ENCODE peak calls at places on chromosomes 7 and 10, in five cellular contexts. B, X, Y, N and Z are unnamed samples.

GRCh38 chr10:132011027-132011426 is 29.3 kb upstream of the BNIP3 start:
- DNase-seq in B (no peak), X (no peak), Y (no peak), N (no peak), Z (no peak)

GRCh38 chr7:13898957-13899670 is 90.4 kb downstream of the ETV1 start:
- DNase-seq in B (no peak), X (no peak), Y (no peak), N (no peak), Z (no peak)

GRCh38 chr10:13816195-13816926 is 229.6 kb downstream of the PRPF18 start:
- DNase-seq in B (no peak), X (no peak), Y (peak), N (peak), Z (no peak)

GRCh38 chr10:30313579-30314376 is 35.3 kb downstream of the MTPAP start:
- DNase-seq in B (no peak), X (no peak), Y (no peak), N (no peak), Z (no peak)

GRCh38 chr10:75616874-75617478 is 185.6 kb downstream of the LRMDA start:
- DNase-seq in B (no peak), X (no peak), Y (peak), N (no peak), Z (no peak)

GRCh38 chr10:118662228-118663035 is 67.0 kb upstream of the PRLHR start:
- DNase-seq in B (no peak), X (no peak), Y (no peak), N (no peak), Z (no peak)

GRCh38 chr10:23200997-23201652 is 9.0 kb downstream of the PTF1A start:
- DNase-seq in B (peak), X (no peak), Y (no peak), N (no peak), Z (no peak)

GRCh38 chr10:130553846-130554245 is 417.7 kb downstream of the GLRX3 start:
- DNase-seq in B (no peak), X (no peak), Y (no peak), N (no peak), Z (no peak)

GRCh38 chr10:132574783-132575319 is 37.3 kb downstream of the INPP5A start:
- DNase-seq in B (no peak), X (no peak), Y (no peak), N (no peak), Z (no peak)

GRCh38 chr10:116722736-116723427 is 19.5 kb downstream of the HSPA12A start:
- DNase-seq in B (no peak), X (peak), Y (no peak), N (no peak), Z (no peak)

GRCh38 chr10:79063071-79063491 is 5.7 kb upstream of the ZMIZ1 start:
- DNase-seq in B (no peak), X (peak), Y (peak), N (no peak), Z (no peak)

GRCh38 chr10:17214486-17214885 is 13.0 kb upstream of the TRDMT1 start:
- DNase-seq in B (no peak), X (no peak), Y (no peak), N (no peak), Z (no peak)

GRCh38 chr7:29243777-29244655 is 49.4 kb downstream of the CHN2 start:
- DNase-seq in B (no peak), X (no peak), Y (no peak), N (no peak), Z (peak)

GRCh38 chr10:113073549-113074189 is 123.6 kb downstream of the TCF7L2 start:
- DNase-seq in B (no peak), X (peak), Y (no peak), N (no peak), Z (no peak)

GRCh38 chr10:68600041-68600778 is 40.1 kb downstream of the TET1 start:
- DNase-seq in B (no peak), X (peak), Y (peak), N (peak), Z (peak)

GRCh38 chr10:68598978-68599753 is 39.0 kb downstream of the TET1 start:
- DNase-seq in B (no peak), X (peak), Y (no peak), N (peak), Z (no peak)

GRCh38 chr10:68601490-68602265 is 41.5 kb downstream of the TET1 start:
- DNase-seq in B (no peak), X (no peak), Y (no peak), N (no peak), Z (no peak)

GRCh38 chr10:68597407-68597806 is 37.3 kb downstream of the TET1 start:
- DNase-seq in B (no peak), X (no peak), Y (no peak), N (no peak), Z (no peak)

GRCh38 chr10:68599754-68600040 is 39.6 kb downstream of the TET1 start:
- DNase-seq in B (no peak), X (no peak), Y (no peak), N (no peak), Z (no peak)
- H3K27ac ChIP-seq in B (peak), X (peak), Y (peak), N (peak), Z (no peak)

GRCh38 chr10:6473901-6474370 is 106.1 kb downstream of the PRKCQ start:
- DNase-seq in B (no peak), X (no peak), Y (no peak), N (no peak), Z (no peak)
- H3K27ac ChIP-seq in B (no peak), X (no peak), Y (no peak), N (no peak), Z (peak)

GRCh38 chr7:2211259-2211575 is 21.5 kb downstream of the MAD1L1 start:
- DNase-seq in B (no peak), X (no peak), Y (peak), N (no peak), Z (no peak)

GRCh38 chr7:2209146-2209960 is 23.4 kb downstream of the MAD1L1 start:
- DNase-seq in B (no peak), X (peak), Y (peak), N (peak), Z (no peak)

GRCh38 chr7:2210551-2211258 is 22.0 kb downstream of the MAD1L1 start:
- DNase-seq in B (no peak), X (peak), Y (peak), N (no peak), Z (no peak)

GRCh38 chr7:2209961-2210323 is 22.8 kb downstream of the MAD1L1 start:
- DNase-seq in B (no peak), X (no peak), Y (peak), N (no peak), Z (no peak)

GRCh38 chr7:2208712-2209111 is 24.0 kb downstream of the MAD1L1 start:
- DNase-seq in B (no peak), X (peak), Y (no peak), N (no peak), Z (no peak)
- H3K27ac ChIP-seq in B (no peak), X (no peak), Y (no peak), N (no peak), Z (no peak)

GRCh38 chr7:141362580-141363435 is 188.4 kb upstream of the AGK start:
- DNase-seq in B (no peak), X (no peak), Y (no peak), N (no peak), Z (no peak)
- H3K27ac ChIP-seq in B (no peak), X (no peak), Y (no peak), N (no peak), Z (no peak)

GRCh38 chr7:80772347-80773101 is 134.1 kb downstream of the CD36 start:
- DNase-seq in B (no peak), X (no peak), Y (no peak), N (no peak), Z (no peak)
- H3K27ac ChIP-seq in B (peak), X (no peak), Y (no peak), N (no peak), Z (no peak)

GRCh38 chr10:6227346-6227745 is 24.6 kb downstream of the PFKFB3 start:
- DNase-seq in B (no peak), X (no peak), Y (no peak), N (no peak), Z (no peak)

GRCh38 chr10:6228010-6228511 is 25.3 kb downstream of the PFKFB3 start:
- DNase-seq in B (no peak), X (no peak), Y (no peak), N (no peak), Z (no peak)

GRCh38 chr10:6229746-6230145 is 27.0 kb downstream of the PFKFB3 start:
- DNase-seq in B (no peak), X (no peak), Y (no peak), N (no peak), Z (no peak)

GRCh38 chr10:6229290-6229689 is 26.6 kb downstream of the PFKFB3 start:
- DNase-seq in B (no peak), X (no peak), Y (no peak), N (no peak), Z (no peak)

GRCh38 chr10:6228647-6229046 is 25.9 kb downstream of the PFKFB3 start:
- DNase-seq in B (no peak), X (no peak), Y (no peak), N (no peak), Z (no peak)
- H3K27ac ChIP-seq in B (no peak), X (no peak), Y (no peak), N (no peak), Z (no peak)

DNA sequence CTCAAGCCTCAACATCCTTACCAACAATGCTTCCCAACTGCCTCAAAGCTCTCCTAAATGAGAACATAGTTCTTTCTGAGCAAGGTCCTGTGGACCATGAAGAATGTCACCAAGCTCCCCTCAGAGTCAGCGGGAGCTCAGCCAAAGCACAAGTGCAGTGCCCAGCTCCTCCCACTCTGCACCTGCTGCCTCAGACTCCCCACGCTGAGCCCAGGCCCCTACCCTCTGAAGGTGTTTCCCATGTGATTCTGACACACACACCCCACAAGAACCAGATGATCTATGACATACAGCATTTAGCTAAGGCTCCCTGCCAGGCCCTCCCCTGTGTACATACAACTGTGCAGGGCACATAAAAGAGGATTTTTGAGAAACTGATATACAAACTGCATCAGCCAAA is 19.2 kb downstream of the ERCC6 start:
- DNase-seq in B (no peak), X (no peak), Y (no peak), N (no peak), Z (no peak)
- H3K27ac ChIP-seq in B (no peak), X (no peak), Y (no peak), N (no peak), Z (no peak)

GRCh38 chr10:71294856-71295255 is 24.2 kb upstream of the SLC29A3 start:
- DNase-seq in B (no peak), X (no peak), Y (no peak), N (no peak), Z (no peak)

GRCh38 chr10:71295641-71296040 is 23.4 kb upstream of the SLC29A3 start:
- DNase-seq in B (no peak), X (no peak), Y (no peak), N (no peak), Z (no peak)

GRCh38 chr10:71293446-71294090 is 25.5 kb upstream of the SLC29A3 start:
- DNase-seq in B (no peak), X (no peak), Y (peak), N (no peak), Z (no peak)

GRCh38 chr10:71292624-71293445 is 26.2 kb upstream of the SLC29A3 start:
- DNase-seq in B (no peak), X (no peak), Y (no peak), N (no peak), Z (no peak)

DNA sequence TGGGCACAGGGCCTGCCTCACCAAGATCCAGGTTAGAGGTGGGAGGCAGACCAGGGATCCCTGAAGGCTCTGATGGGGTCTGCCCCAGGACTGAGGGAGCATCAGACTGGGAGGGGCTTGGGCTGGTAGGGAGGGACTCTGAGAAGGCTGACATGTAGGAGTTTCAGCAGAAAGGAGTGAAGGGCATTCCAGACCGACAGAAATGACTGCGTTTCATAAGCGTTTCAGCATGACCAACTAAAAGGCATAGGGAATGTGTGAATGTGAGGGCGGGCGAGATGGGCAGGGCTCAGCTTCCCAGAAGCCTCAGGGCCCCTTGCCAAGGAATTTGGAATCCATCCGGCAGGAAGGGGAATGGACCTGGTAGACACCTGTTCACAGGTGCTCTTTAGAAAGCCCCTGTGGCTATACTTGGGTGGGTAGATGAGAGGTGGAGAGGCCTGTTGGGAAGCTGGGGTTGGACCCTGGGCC is 24.9 kb upstream of the SLC29A3 start:
- DNase-seq in B (no peak), X (no peak), Y (no peak), N (no peak), Z (no peak)
- H3K27ac ChIP-seq in B (no peak), X (no peak), Y (no peak), N (no peak), Z (no peak)